ENCODE peak calls at places on chromosomes 13 and 19, in four cellular contexts. G, B, Y and X are unnamed samples.

GRCh38 chr19:33448159-33448516 is 73.5 kb downstream of the PEPD start:
- DNase-seq in G (no peak), B (no peak), Y (no peak), X (no peak)

GRCh38 chr19:10288662-10289166 is 1.0 kb upstream of the ICAM5 start:
- DNase-seq in G (peak), B (peak), Y (peak), X (peak)

GRCh38 chr19:14088634-14089411 is 1.7 kb downstream of the SAMD1 start:
- DNase-seq in G (no peak), B (no peak), Y (no peak), X (no peak)

GRCh38 chr13:31221057-31221456 is 21.3 kb downstream of the B3GLCT start:
- DNase-seq in G (no peak), B (no peak), Y (no peak), X (no peak)

GRCh38 chr13:113656831-113657671 is 947 bp downstream of the ATP4B start:
- DNase-seq in G (no peak), B (no peak), Y (no peak), X (no peak)

GRCh38 chr13:110023729-110024645 is 237.6 kb upstream of the IRS2 start:
- DNase-seq in G (no peak), B (no peak), Y (no peak), X (no peak)

GRCh38 chr13:38636756-38637155 is 50.1 kb upstream of the FREM2 start:
- DNase-seq in G (no peak), B (no peak), Y (no peak), X (no peak)

GRCh38 chr19:42113641-42114348 is 18.5 kb downstream of the POU2F2 start:
- DNase-seq in G (peak), B (no peak), Y (peak), X (no peak)

GRCh38 chr13:109938255-109938936 is 152.0 kb upstream of the IRS2 start:
- DNase-seq in G (no peak), B (no peak), Y (no peak), X (no peak)

GRCh38 chr19:48117515-48118330 is 7.1 kb upstream of the PLA2G4C start:
- DNase-seq in G (no peak), B (no peak), Y (no peak), X (no peak)

GRCh38 chr13:50676602-50677001 is 166.9 kb downstream of the DLEU7 start:
- DNase-seq in G (no peak), B (no peak), Y (no peak), X (no peak)

GRCh38 chr13:23848639-23849282 is 40.4 kb downstream of the MIPEP start:
- DNase-seq in G (no peak), B (no peak), Y (no peak), X (no peak)

GRCh38 chr13:109790071-109790470 is 3.7 kb upstream of the IRS2 start:
- DNase-seq in G (no peak), B (no peak), Y (no peak), X (no peak)

GRCh38 chr13:106182404-106182803 is 353.1 kb downstream of the EFNB2 start:
- DNase-seq in G (peak), B (no peak), Y (no peak), X (no peak)

GRCh38 chr13:31161583-31162150 is at the start of gene HSPH1:
- DNase-seq in G (peak), B (peak), Y (peak), X (no peak)

GRCh38 chr13:25920277-25920676 is 131.5 kb downstream of the SHISA2 start:
- DNase-seq in G (no peak), B (no peak), Y (no peak), X (no peak)

GRCh38 chr19:35194022-35194984 is 34.2 kb downstream of the FAM187B start:
- DNase-seq in G (no peak), B (no peak), Y (no peak), X (no peak)

GRCh38 chr13:59494560-59494970 is 669.2 kb downstream of the DIAPH3 start:
- DNase-seq in G (no peak), B (peak), Y (no peak), X (no peak)

GRCh38 chr19:8478605-8479004 is 23.8 kb downstream of the PRAM1 start:
- DNase-seq in G (no peak), B (no peak), Y (no peak), X (no peak)

GRCh38 chr13:71249031-71249430 is 618.0 kb downstream of the DACH1 start:
- DNase-seq in G (no peak), B (no peak), Y (no peak), X (no peak)

GRCh38 chr13:30421093-30422055 is 919 bp upstream of the UBE2L5 start:
- DNase-seq in G (no peak), B (peak), Y (no peak), X (peak)

GRCh38 chr19:3969435-3970312 is 1.2 kb downstream of the DAPK3 start:
- DNase-seq in G (no peak), B (peak), Y (peak), X (no peak)

GRCh38 chr13:38366954-38367645 is 17.4 kb downstream of the UFM1 start:
- DNase-seq in G (no peak), B (no peak), Y (no peak), X (no peak)

GRCh38 chr13:50842711-50843255 is 709 bp downstream of the DLEU7 start:
- DNase-seq in G (no peak), B (no peak), Y (no peak), X (peak)

GRCh38 chr13:54852831-54853230 is 1824.2 kb downstream of the OLFM4 start:
- DNase-seq in G (no peak), B (no peak), Y (no peak), X (no peak)

GRCh38 chr19:39768334-39768733 is 10.3 kb upstream of the LEUTX start:
- DNase-seq in G (no peak), B (no peak), Y (no peak), X (no peak)

GRCh38 chr19:39759457-39760184 is 19.0 kb upstream of the LEUTX start:
- DNase-seq in G (no peak), B (no peak), Y (no peak), X (no peak)

GRCh38 chr19:39768811-39769210 is 9.8 kb upstream of the LEUTX start:
- DNase-seq in G (no peak), B (no peak), Y (no peak), X (no peak)

GRCh38 chr19:39765091-39766076 is 13.3 kb upstream of the LEUTX start:
- DNase-seq in G (peak), B (peak), Y (peak), X (peak)
- TF ChIP-seq FOSL1 in G (no peak), B (no peak), Y (no peak), X (no peak)

DNA sequence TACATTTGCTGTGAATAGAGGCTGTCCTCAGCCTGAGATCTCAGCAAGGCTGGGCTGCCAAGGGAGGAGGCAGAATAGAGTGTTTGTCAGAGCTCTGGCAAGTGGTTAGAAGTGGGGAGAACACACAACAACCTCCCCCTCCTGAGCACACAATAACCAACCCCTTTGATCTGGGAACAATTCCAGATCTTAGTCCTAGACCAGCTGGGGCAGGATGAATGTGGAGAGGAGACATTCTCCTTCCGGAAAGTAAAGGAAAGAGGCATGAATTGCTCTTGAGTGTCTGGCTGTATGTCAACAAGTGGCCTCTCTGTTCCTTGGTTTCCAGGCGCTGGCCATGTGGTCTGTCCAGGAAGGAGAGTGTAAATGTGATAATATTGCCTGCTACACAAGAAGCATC is 114.9 kb upstream of the TMTC4 start:
- DNase-seq in G (no peak), B (no peak), Y (peak), X (no peak)
- TF ChIP-seq FOSL1 in G (no peak), B (no peak), Y (no peak), X (no peak)

GRCh38 chr19:18225702-18226468 is at the start of gene PDE4C:
- DNase-seq in G (no peak), B (no peak), Y (no peak), X (peak)
- TF ChIP-seq FOSL1 in G (no peak), B (no peak), Y (no peak), X (no peak)

DNA sequence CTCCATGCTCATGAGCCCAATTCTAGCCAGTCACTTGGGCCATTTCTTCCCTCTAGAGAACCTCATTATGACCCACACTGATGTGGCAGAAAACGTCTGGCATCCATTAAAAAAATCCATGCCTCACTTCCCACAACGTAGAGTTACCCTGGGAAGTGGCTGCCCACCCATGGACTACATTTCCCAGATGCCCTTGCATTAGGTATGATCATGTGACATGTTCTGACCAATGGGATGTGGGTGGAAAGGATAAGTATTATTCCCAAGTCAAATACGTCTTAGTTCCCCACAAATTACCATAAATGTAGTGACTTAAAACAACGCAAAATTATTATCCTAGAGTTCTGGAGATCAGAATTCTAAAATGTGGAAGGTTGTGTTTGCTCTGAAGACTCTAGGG is 47.9 kb upstream of the ZNRF4 start:
- DNase-seq in G (peak), B (peak), Y (peak), X (no peak)
- TF ChIP-seq FOSL1 in G (no peak), B (no peak), Y (no peak), X (no peak)

DNA sequence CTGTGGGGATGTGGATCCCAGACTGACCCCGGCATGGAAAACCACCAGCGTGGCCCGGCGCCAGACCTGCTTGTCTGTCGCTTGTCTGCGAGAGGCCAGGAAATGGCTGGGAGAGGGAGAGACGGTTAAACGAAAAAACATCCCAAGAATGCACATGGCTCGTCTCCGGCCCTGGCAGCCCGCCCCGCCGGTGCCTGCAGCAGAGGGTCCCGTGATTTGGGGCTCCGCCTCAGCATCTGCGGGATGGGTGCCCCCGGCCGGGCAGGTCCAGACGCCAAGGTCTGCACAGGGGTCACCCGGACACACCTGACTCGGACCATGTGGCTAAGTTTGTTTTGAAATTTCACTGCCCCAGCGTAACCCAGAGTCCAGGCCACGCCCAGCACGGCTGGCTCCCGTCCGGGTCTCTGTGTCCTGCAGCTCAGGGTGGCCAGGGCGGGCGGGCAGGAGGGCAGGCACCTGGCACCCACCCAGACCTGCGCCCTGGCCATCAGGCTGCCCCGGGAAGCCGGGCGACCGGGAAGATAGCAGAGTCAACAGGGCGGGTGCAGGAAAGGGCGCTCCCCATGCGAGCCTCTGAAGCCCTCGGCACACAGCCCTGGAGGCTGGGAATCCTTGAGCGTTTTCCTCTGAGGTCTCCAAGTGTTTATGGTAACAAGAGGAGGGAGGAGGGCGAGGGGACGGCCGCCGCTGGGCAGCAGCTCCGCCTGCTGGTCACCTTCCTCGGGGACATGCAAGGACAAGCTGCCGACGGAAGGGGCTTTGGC is 103.2 kb downstream of the GADD45B start:
- DNase-seq in G (peak), B (peak), Y (peak), X (peak)
- TF ChIP-seq FOSL1 in G (no peak), B (no peak), Y (no peak), X (no peak)

GRCh38 chr19:46646402-46646801 is 10.4 kb upstream of the GNG8 start:
- DNase-seq in G (no peak), B (no peak), Y (no peak), X (no peak)

GRCh38 chr19:46648961-46649960 is 11.7 kb downstream of the DACT3 start:
- DNase-seq in G (no peak), B (no peak), Y (no peak), X (no peak)

GRCh38 chr19:46644720-46645119 is 8.7 kb upstream of the GNG8 start:
- DNase-seq in G (no peak), B (no peak), Y (no peak), X (no peak)

GRCh38 chr19:46650445-46650844 is 10.5 kb downstream of the DACT3 start:
- DNase-seq in G (no peak), B (no peak), Y (no peak), X (no peak)

DNA sequence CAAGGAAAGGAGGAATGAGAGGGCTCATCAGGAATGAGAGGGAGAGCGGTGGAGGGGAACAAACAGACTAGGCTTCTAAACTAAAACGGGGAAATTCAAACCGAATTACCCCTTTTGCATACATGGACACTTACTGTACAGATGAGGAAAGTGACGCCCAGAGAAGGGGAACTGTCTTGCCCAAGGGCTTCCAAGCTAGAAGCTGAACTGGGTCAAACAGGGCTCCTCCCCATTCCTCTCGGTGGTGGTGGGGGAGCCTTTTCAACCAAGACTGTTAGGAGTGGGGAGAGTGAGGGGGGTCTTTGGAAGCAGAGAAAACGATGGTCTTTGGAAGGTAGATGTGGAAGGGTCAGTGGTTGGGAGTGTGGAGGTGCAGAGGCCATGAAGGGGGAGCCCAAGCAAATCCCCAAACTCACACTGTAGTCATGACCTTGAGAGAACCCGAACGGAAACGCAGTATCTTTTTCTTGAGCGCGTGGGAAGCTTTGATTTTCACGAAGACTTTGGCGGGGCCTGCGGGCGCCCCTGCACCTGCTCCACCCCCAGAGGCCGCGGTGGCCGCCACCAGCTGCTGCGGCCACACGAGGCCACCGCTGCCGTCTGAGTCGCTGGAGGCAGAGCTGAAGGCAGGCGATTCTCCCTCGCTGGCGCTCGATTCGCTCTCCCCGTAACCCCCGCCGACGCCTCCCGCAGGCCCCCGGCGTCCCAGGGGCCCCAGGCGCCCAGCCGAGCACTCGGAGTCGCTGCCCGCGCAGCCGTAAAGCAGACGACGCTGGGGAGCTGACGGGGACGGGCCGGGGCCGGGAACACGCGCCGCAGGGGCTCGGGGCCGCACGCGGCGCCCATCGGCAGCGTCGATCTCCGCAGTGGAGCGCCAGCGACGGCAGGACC is 12.3 kb upstream of the GNG8 start:
- DNase-seq in G (no peak), B (no peak), Y (no peak), X (no peak)
- TF ChIP-seq FOSL1 in G (no peak), B (no peak), Y (no peak), X (no peak)